ENCODE peak calls at places on chromosome 11, in eight cellular contexts. S, R, E, Y, W, J, B and F are unnamed samples.
A peak's percentile ranks its signal among the peaks of the same experiment; 100 is the strongest.

GRCh38 chr11:1466784-1467183 is 19.8 kb downstream of the MOB2 start:
- DNase-seq in S (no peak), R (no peak), E (no peak), Y (no peak), W (no peak), J (no peak), B (no peak), F (no peak)

GRCh38 chr11:15654397-15654915 is 539.7 kb downstream of the INSC start:
- DNase-seq in S (no peak), R (peak; percentile 28), E (no peak), Y (no peak), W (no peak), J (no peak), B (no peak), F (no peak)

GRCh38 chr11:57751676-57752253 is at the start of gene BTBD18:
- DNase-seq in S (peak; percentile 51), R (peak; percentile 71), E (no peak), Y (no peak), W (peak; percentile 56), J (no peak), B (peak; percentile 83), F (no peak)

GRCh38 chr11:125588505-125588904 is 4.1 kb upstream of the STT3A start:
- DNase-seq in S (no peak), R (no peak), E (no peak), Y (no peak), W (no peak), J (no peak), B (no peak), F (no peak)

GRCh38 chr11:66113132-66113856 is 43.2 kb downstream of the PACS1 start:
- DNase-seq in S (no peak), R (peak; percentile 65), E (no peak), Y (no peak), W (no peak), J (no peak), B (peak; percentile 53), F (no peak)

GRCh38 chr11:130029137-130029536 is 26.5 kb upstream of the PRDM10 start:
- DNase-seq in S (no peak), R (no peak), E (no peak), Y (no peak), W (no peak), J (no peak), B (peak; percentile 59), F (no peak)

GRCh38 chr11:42524534-42525227 is 787.1 kb upstream of the API5 start:
- DNase-seq in S (peak; percentile 69), R (peak; percentile 85), E (peak; percentile 24), Y (no peak), W (peak; percentile 45), J (no peak), B (peak; percentile 41), F (no peak)

GRCh38 chr11:12073436-12073835 is 37.0 kb upstream of the MICAL2 start:
- DNase-seq in S (no peak), R (no peak), E (no peak), Y (no peak), W (no peak), J (no peak), B (no peak), F (no peak)

GRCh38 chr11:96095884-96096301 is 172.0 kb upstream of the MTMR2 start:
- DNase-seq in S (no peak), R (peak; percentile 44), E (peak; percentile 70), Y (no peak), W (peak; percentile 58), J (peak; percentile 33), B (no peak), F (no peak)

GRCh38 chr11:62508336-62509058 is 38.1 kb downstream of the AHNAK start:
- DNase-seq in S (peak; percentile 50), R (peak; percentile 89), E (peak; percentile 88), Y (peak; percentile 76), W (peak; percentile 78), J (peak; percentile 83), B (peak; percentile 88), F (peak; percentile 75)

GRCh38 chr11:2265396-2265795 is 5.0 kb downstream of the ASCL2 start:
- DNase-seq in S (no peak), R (no peak), E (peak; percentile 15), Y (no peak), W (peak; percentile 27), J (peak; percentile 24), B (no peak), F (no peak)

GRCh38 chr11:14042686-14043440 is 80.3 kb downstream of the SPON1 start:
- DNase-seq in S (no peak), R (no peak), E (no peak), Y (no peak), W (no peak), J (no peak), B (no peak), F (no peak)

GRCh38 chr11:104005234-104005855 is 31.1 kb upstream of the DDI1 start:
- DNase-seq in S (no peak), R (no peak), E (no peak), Y (no peak), W (no peak), J (no peak), B (no peak), F (no peak)

GRCh38 chr11:78350646-78351165 is 66.9 kb downstream of the GAB2 start:
- DNase-seq in S (no peak), R (no peak), E (no peak), Y (no peak), W (no peak), J (no peak), B (no peak), F (no peak)

GRCh38 chr11:125626381-125626950 is 1.5 kb downstream of the CHEK1 start:
- DNase-seq in S (no peak), R (no peak), E (no peak), Y (no peak), W (no peak), J (no peak), B (peak; percentile 79), F (no peak)

GRCh38 chr11:63890368-63890767 is 26.6 kb downstream of the RCOR2 start:
- DNase-seq in S (no peak), R (no peak), E (no peak), Y (no peak), W (no peak), J (no peak), B (no peak), F (no peak)

GRCh38 chr11:63888170-63889086 is 28.5 kb downstream of the RCOR2 start:
- DNase-seq in S (peak; percentile 54), R (peak; percentile 85), E (peak; percentile 85), Y (no peak), W (peak; percentile 83), J (peak; percentile 84), B (peak; percentile 81), F (peak; percentile 71)

GRCh38 chr11:63887600-63887999 is 29.4 kb downstream of the RCOR2 start:
- DNase-seq in S (no peak), R (no peak), E (no peak), Y (no peak), W (no peak), J (no peak), B (no peak), F (no peak)

GRCh38 chr11:63892233-63892632 is 24.7 kb downstream of the RCOR2 start:
- DNase-seq in S (no peak), R (peak; percentile 42), E (no peak), Y (no peak), W (no peak), J (no peak), B (no peak), F (no peak)

DNA sequence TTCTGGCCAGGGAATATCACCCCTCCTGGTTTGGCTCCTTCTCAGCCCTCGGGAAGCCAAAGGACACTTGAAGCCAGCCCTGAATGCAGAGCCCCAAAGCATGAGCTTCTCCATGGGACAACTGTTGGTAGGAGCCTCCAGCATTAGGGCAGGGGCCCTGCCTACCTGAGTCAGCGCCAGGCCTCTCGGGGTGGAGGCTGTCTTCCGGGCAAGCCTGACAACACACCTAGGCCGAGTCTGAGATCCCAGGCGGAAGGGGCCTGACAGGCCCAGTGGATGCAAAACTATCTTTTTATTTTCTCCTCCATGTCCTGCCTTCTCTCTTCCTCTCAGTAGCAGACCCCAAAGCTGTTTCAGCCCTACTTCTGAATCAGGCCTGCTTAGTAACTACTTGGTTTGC is 27.6 kb downstream of the RCOR2 start:
- DNase-seq in S (no peak), R (peak; percentile 53), E (no peak), Y (no peak), W (peak; percentile 66), J (peak; percentile 80), B (no peak), F (no peak)
- H3K36me3 ChIP-seq in S (no peaks in the 10 kb centered on the region), R (no peaks in the 10 kb centered on the region), E (no peaks in the 10 kb centered on the region), Y (no peaks in the 10 kb centered on the region), W (peaks cover 4% of the 10 kb centered on the region), J (no peaks in the 10 kb centered on the region), B (peaks cover 11% of the 10 kb centered on the region), F (no peaks in the 10 kb centered on the region)

GRCh38 chr11:26987726-26988125 is 6.2 kb upstream of the FIBIN start:
- DNase-seq in S (no peak), R (no peak), E (no peak), Y (no peak), W (no peak), J (no peak), B (no peak), F (no peak)
- H3K4me1 ChIP-seq in S (no peaks in the 10 kb centered on the region), R (peaks cover 4% of the 10 kb centered on the region), E (no peaks in the 10 kb centered on the region), Y (peaks cover under 1% of the 10 kb centered on the region), W (peaks cover 5% of the 10 kb centered on the region), J (no peaks in the 10 kb centered on the region), B (no peaks in the 10 kb centered on the region), F (no peaks in the 10 kb centered on the region)

GRCh38 chr11:22432331-22433065 is 94.3 kb downstream of the SLC17A6 start:
- DNase-seq in S (peak; percentile 19), R (no peak), E (no peak), Y (peak; percentile 48), W (no peak), J (no peak), B (no peak), F (peak; percentile 68)

GRCh38 chr11:22431074-22431473 is 92.9 kb downstream of the SLC17A6 start:
- DNase-seq in S (no peak), R (no peak), E (no peak), Y (no peak), W (no peak), J (no peak), B (no peak), F (no peak)

GRCh38 chr11:22430286-22430685 is 92.1 kb downstream of the SLC17A6 start:
- DNase-seq in S (no peak), R (no peak), E (no peak), Y (no peak), W (no peak), J (no peak), B (no peak), F (no peak)

GRCh38 chr11:22426915-22427314 is 88.7 kb downstream of the SLC17A6 start:
- DNase-seq in S (no peak), R (no peak), E (no peak), Y (no peak), W (no peak), J (no peak), B (no peak), F (no peak)
- TF ChIP-seq CTCF in S (no peak), R (peak; percentile 34), E (no peak), Y (peak; percentile 33), W (no peak), J (no peak), B (no peak), F (no peak)

GRCh38 chr11:118401880-118402590 is 629 bp downstream of the ATP5MG start:
- DNase-seq in S (no peak), R (peak; percentile 44), E (no peak), Y (no peak), W (no peak), J (no peak), B (peak; percentile 76), F (no peak)

GRCh38 chr11:118411523-118411922 is 10.1 kb downstream of the ATP5MG start:
- DNase-seq in S (no peak), R (peak; percentile 21), E (no peak), Y (no peak), W (no peak), J (no peak), B (peak; percentile 21), F (no peak)

GRCh38 chr11:118410055-118410745 is 8.8 kb downstream of the ATP5MG start:
- DNase-seq in S (no peak), R (no peak), E (no peak), Y (no peak), W (no peak), J (no peak), B (no peak), F (no peak)

GRCh38 chr11:118406599-118407166 is 5.3 kb downstream of the ATP5MG start:
- DNase-seq in S (no peak), R (no peak), E (no peak), Y (no peak), W (no peak), J (no peak), B (no peak), F (no peak)
- H3K36me3 ChIP-seq in S (peaks cover 41% of the 10 kb centered on the region), R (no peaks in the 10 kb centered on the region), E (no peaks in the 10 kb centered on the region), Y (peaks cover 6% of the 10 kb centered on the region), W (peaks cover 61% of the 10 kb centered on the region), J (no peaks in the 10 kb centered on the region), B (peaks cover 47% of the 10 kb centered on the region), F (peaks cover 61% of the 10 kb centered on the region)